ENCODE peak calls at places on chromosomes 3 and 15, in four cellular contexts. I is K562, C is HepG2, U is GM12878. T is an unnamed sample.

GRCh38 chr3:124592658-124593441 is 137.4 kb upstream of the UMPS start:
- DNase-seq in U (peak; percentile 70), I (no peak), C (no peak), T (no peak)

GRCh38 chr3:197023998-197024651 is 5.5 kb downstream of the MELTF start:
- DNase-seq in I (no peak), C (no peak), U (no peak), T (no peak)

GRCh38 chr15:31366169-31366734 is 39.6 kb downstream of the KLF13 start:
- DNase-seq in U (no peak), C (no peak), I (no peak), T (no peak)

GRCh38 chr3:178320481-178321352 is 215.5 kb upstream of the KCNMB2 start:
- DNase-seq in C (no peak), I (peak; percentile 57), U (no peak), T (no peak)

GRCh38 chr3:87733671-87734367 is 325.0 kb downstream of the CGGBP1 start:
- DNase-seq in I (no peak), U (no peak), C (no peak), T (no peak)

GRCh38 chr15:92638291-92638708 is 17.3 kb downstream of the FAM174B start:
- DNase-seq in I (no peak), C (peak; percentile 16), U (no peak), T (no peak)

GRCh38 chr15:81113861-81114261 is 20.2 kb upstream of the CFAP161 start:
- DNase-seq in I (no peak), U (no peak), C (no peak), T (no peak)

GRCh38 chr3:20352547-20353164 is 166.7 kb upstream of the SGO1 start:
- DNase-seq in C (no peak), I (peak; percentile 78), U (no peak), T (no peak)

GRCh38 chr3:36944012-36944640 is 728 bp downstream of the TRANK1 start:
- DNase-seq in C (no peak), U (no peak), I (no peak), T (no peak)

GRCh38 chr3:138197058-138197457 is 10.0 kb downstream of the ARMC8 start:
- DNase-seq in I (peak; percentile 56), U (no peak), C (no peak), T (no peak)

GRCh38 chr3:138199847-138200246 is 12.7 kb downstream of the ARMC8 start:
- DNase-seq in U (no peak), I (peak; percentile 73), C (no peak), T (no peak)

GRCh38 chr3:138195491-138195890 is 8.4 kb downstream of the ARMC8 start:
- DNase-seq in U (no peak), C (no peak), I (no peak), T (no peak)

GRCh38 chr3:138196023-138196422 is 8.9 kb downstream of the ARMC8 start:
- DNase-seq in I (no peak), C (no peak), U (no peak), T (no peak)

GRCh38 chr3:138197545-138197944 is 10.4 kb downstream of the ARMC8 start:
- DNase-seq in U (no peak), I (peak; percentile 24), C (no peak), T (no peak)
- TF ChIP-seq TARDBP in U (no peak), I (no peak), C (no peak), T (no peak)

GRCh38 chr15:52383100-52383588 is 87.5 kb upstream of the MYO5C start:
- DNase-seq in I (no peak), U (peak; percentile 88), C (no peak), T (no peak)
- TF ChIP-seq FOXK2 in I (no peak), U (no peak), C (no peak), T (no peak)

GRCh38 chr15:85473455-85473854 is 93.1 kb downstream of the AKAP13 start:
- DNase-seq in U (no peak), C (no peak), I (no peak), T (no peak)
- TF ChIP-seq TARDBP in U (no peak), C (no peak), I (no peak), T (no peak)

GRCh38 chr3:190458040-190458439 is 8.3 kb upstream of the TMEM207 start:
- DNase-seq in I (no peak), U (no peak), C (no peak), T (no peak)
- TF ChIP-seq FOXK2 in I (no peak), U (no peak), C (no peak), T (no peak)

GRCh38 chr15:101056366-101057334 is 137.5 kb downstream of the LRRK1 start:
- DNase-seq in U (no peak), I (no peak), C (peak; percentile 80), T (no peak)
- TF ChIP-seq TARDBP in U (no peak), I (no peak), C (no peak), T (no peak)

GRCh38 chr3:129116482-129116946 is 5.1 kb downstream of the RAB43 start:
- DNase-seq in I (no peak), U (no peak), C (peak; percentile 76), T (no peak)

GRCh38 chr3:129107793-129108192 is 13.8 kb downstream of the RAB43 start:
- DNase-seq in U (no peak), C (no peak), I (no peak), T (no peak)

GRCh38 chr3:129114455-129114854 is 7.1 kb downstream of the RAB43 start:
- DNase-seq in I (no peak), C (no peak), U (no peak), T (no peak)

GRCh38 chr3:129117134-129117533 is 4.5 kb downstream of the RAB43 start:
- DNase-seq in I (no peak), C (no peak), U (no peak), T (no peak)

GRCh38 chr3:129112308-129113052 is 9.1 kb downstream of the RAB43 start:
- DNase-seq in C (peak; percentile 32), U (no peak), I (no peak), T (no peak)
- TF ChIP-seq FOXK2 in C (no peak), U (no peak), I (no peak), T (no peak)

T was measured in HEK293T.